ENCODE peak calls at places on chromosomes 3 and 15, in six cellular contexts. V is H4; E is activated naive CD8-positive, alpha-beta T cell treated with anti-CD3 and anti-CD28 coated beads for 36 hours; T is HuH-7; S is stimulated activated CD4-positive, alpha-beta T cell treated with anti-CD3 and anti-CD28 coated beads, Interleukin-4, amount 100 ng/mL, for 1 hour; Y is upper lobe of right lung. L is an unnamed sample.

GRCh38 chr15:72318408-72318942 is 1.5 kb downstream of the CELF6 start:
- DNase-seq in V (no peak), E (no peak), T (no peak), S (no peak), Y (no peak), L (peak; percentile 47)

GRCh38 chr15:85048430-85048829 is 66.8 kb downstream of the PDE8A start:
- DNase-seq in V (peak; percentile 15), E (no peak), T (no peak), S (no peak), Y (no peak), L (no peak)

GRCh38 chr3:184808021-184808420 is 3.9 kb upstream of the VPS8 start:
- DNase-seq in V (peak; percentile 53), E (no peak), T (no peak), S (no peak), Y (no peak), L (no peak)

GRCh38 chr15:90946538-90946937 is 8.1 kb upstream of the RCCD1 start:
- DNase-seq in V (no peak), E (no peak), T (no peak), S (no peak), Y (no peak), L (no peak)

GRCh38 chr3:119630562-119631329 is 29.6 kb downstream of the POPDC2 start:
- DNase-seq in V (peak; percentile 52), E (no peak), T (no peak), S (no peak), Y (no peak), L (no peak)

GRCh38 chr15:73695773-73696640 is 11.8 kb downstream of the CD276 start:
- DNase-seq in V (no peak), E (no peak), T (no peak), S (no peak), Y (peak; percentile 56), L (no peak)

GRCh38 chr3:152270145-152270870 is 1.6 kb downstream of the MBNL1 start:
- DNase-seq in V (no peak), E (no peak), T (no peak), S (no peak), Y (no peak), L (peak; percentile 72)

GRCh38 chr15:36449084-36449661 is 130.3 kb upstream of the CDIN1 start:
- DNase-seq in V (no peak), E (no peak), T (no peak), S (no peak), Y (no peak), L (no peak)

GRCh38 chr3:53264718-53265117 is 8.9 kb upstream of the TKT start:
- DNase-seq in V (no peak), E (no peak), T (no peak), S (no peak), Y (no peak), L (no peak)

GRCh38 chr15:90201150-90201943 is at the start of gene SEMA4B:
- DNase-seq in V (no peak), E (peak; percentile 81), T (peak; percentile 94), S (peak; percentile 75), Y (peak; percentile 89), L (peak; percentile 62)

GRCh38 chr3:69948246-69948862 is 51.2 kb upstream of the SAMMSON start:
- DNase-seq in V (no peak), E (no peak), T (no peak), S (no peak), Y (no peak), L (no peak)

GRCh38 chr3:78633626-78634025 is 1134.2 kb downstream of the ROBO1 start:
- DNase-seq in V (no peak), E (no peak), T (no peak), S (no peak), Y (no peak), L (no peak)

GRCh38 chr3:52839268-52839575 is 4.4 kb upstream of the MUSTN1 start:
- DNase-seq in V (no peak), E (no peak), T (no peak), S (no peak), Y (no peak), L (no peak)

GRCh38 chr3:158770254-158771017 is 31.4 kb upstream of the MFSD1 start:
- DNase-seq in V (no peak), E (no peak), T (no peak), S (no peak), Y (no peak), L (no peak)

GRCh38 chr3:194274424-194275085 is 76.6 kb downstream of the CPN2 start:
- DNase-seq in V (peak; percentile 58), E (no peak), T (no peak), S (no peak), Y (peak; percentile 5), L (no peak)